ENCODE peak calls at places on chromosomes 4 and X, in nine cellular contexts. U is CD8-positive, alpha-beta memory T cell; Y is substantia nigra; P is GOT3; I is brain microvascular endothelial cell; C is cardiac fibroblast; H is RCC 7860; W is upper lobe of left lung; A is RPMI8226. K is an unnamed sample.

GRCh38 chr4:123587983-123588494 is 191.4 kb downstream of the SPRY1 start:
- DNase-seq in U (no peak), Y (no peak), P (no peak), I (peak), C (peak), H (no peak), W (no peak), A (no peak), K (peak)

GRCh38 chr4:150385606-150386005 is 196.3 kb upstream of the MAB21L2 start:
- DNase-seq in U (no peak), Y (no peak), P (peak), I (peak), C (peak), H (no peak), W (no peak), A (no peak), K (peak)

GRCh38 chr4:167111622-167112021 is 122.7 kb downstream of the SPOCK3 start:
- DNase-seq in U (no peak), Y (no peak), P (no peak), I (no peak), C (no peak), H (no peak), W (no peak), A (no peak), K (no peak)

GRCh38 chr4:17762705-17763104 is 18.7 kb downstream of the FAM184B start:
- DNase-seq in U (no peak), Y (no peak), P (no peak), I (no peak), C (peak), H (no peak), W (no peak), A (peak), K (no peak)

GRCh38 chr4:182145360-182145905 is 97.8 kb upstream of the TENM3 start:
- DNase-seq in U (no peak), Y (no peak), P (no peak), I (no peak), C (no peak), H (no peak), W (no peak), A (no peak), K (peak)

GRCh38 chr4:11343536-11343935 is 85.2 kb downstream of the HS3ST1 start:
- DNase-seq in U (no peak), Y (no peak), P (no peak), I (no peak), C (no peak), H (no peak), W (no peak), A (no peak), K (no peak)

GRCh38 chr4:142248946-142249345 is 597.2 kb downstream of the INPP4B start:
- DNase-seq in U (no peak), Y (no peak), P (no peak), I (peak), C (peak), H (no peak), W (no peak), A (no peak), K (no peak)

GRCh38 chr4:155974957-155975356 is 21.3 kb upstream of the CTSO start:
- DNase-seq in U (no peak), Y (no peak), P (no peak), I (no peak), C (no peak), H (peak), W (no peak), A (no peak), K (no peak)

GRCh38 chr4:962231-963208 is 10.8 kb downstream of the DGKQ start:
- DNase-seq in U (no peak), Y (no peak), P (no peak), I (no peak), C (no peak), H (no peak), W (peak), A (peak), K (no peak)

GRCh38 chr4:157014621-157015591 is 43.3 kb upstream of the PDGFC start:
- DNase-seq in U (no peak), Y (no peak), P (no peak), I (peak), C (peak), H (peak), W (no peak), A (peak), K (peak)

GRCh38 chrX:24676403-24677024 is 17.2 kb upstream of the POLA1 start:
- DNase-seq in U (no peak), Y (no peak), P (no peak), I (no peak), C (peak), H (no peak), W (no peak), A (peak), K (peak)

GRCh38 chr4:39062094-39062493 is at the start of gene KLHL5:
- DNase-seq in U (no peak), Y (no peak), P (no peak), I (no peak), C (no peak), H (no peak), W (no peak), A (no peak), K (no peak)

GRCh38 chr4:79217043-79217442 is 108.8 kb downstream of the NAA11 start:
- DNase-seq in U (no peak), Y (no peak), P (no peak), I (no peak), C (no peak), H (no peak), W (no peak), A (no peak), K (no peak)

GRCh38 chr4:170849969-170850368 is 760.2 kb upstream of the AADAT start:
- DNase-seq in U (no peak), Y (no peak), P (no peak), I (no peak), C (no peak), H (no peak), W (no peak), A (no peak), K (peak)

GRCh38 chrX:48046846-48047245 is 24.6 kb downstream of the ZNF630 start:
- DNase-seq in U (no peak), Y (no peak), P (no peak), I (no peak), C (no peak), H (no peak), W (no peak), A (no peak), K (no peak)

GRCh38 chrX:151505796-151506195 is 57.7 kb upstream of the PASD1 start:
- DNase-seq in U (no peak), Y (no peak), P (no peak), I (no peak), C (no peak), H (no peak), W (no peak), A (peak), K (peak)

GRCh38 chr4:48891028-48891619 is 15.4 kb downstream of the OCIAD2 start:
- DNase-seq in U (no peak), Y (no peak), P (no peak), I (no peak), C (no peak), H (no peak), W (no peak), A (no peak), K (no peak)

GRCh38 chrX:127578395-127578794 is 473.8 kb downstream of the ACTRT1 start:
- DNase-seq in U (no peak), Y (no peak), P (no peak), I (no peak), C (no peak), H (no peak), W (peak), A (no peak), K (no peak)

GRCh38 chr4:69764311-69764710 is 3.9 kb upstream of the SULT1B1 start:
- DNase-seq in U (no peak), Y (no peak), P (no peak), I (no peak), C (peak), H (no peak), W (no peak), A (no peak), K (no peak)

GRCh38 chr4:39348371-39349265 is 17.5 kb downstream of the RFC1 start:
- DNase-seq in U (no peak), Y (no peak), P (no peak), I (peak), C (peak), H (no peak), W (no peak), A (no peak), K (no peak)

GRCh38 chrX:115988825-115989224 is 181.7 kb upstream of the AGTR2 start:
- DNase-seq in U (no peak), Y (no peak), P (no peak), I (no peak), C (no peak), H (no peak), W (no peak), A (no peak), K (no peak)

GRCh38 chr4:140012688-140013087 is 141.3 kb downstream of the MAML3 start:
- DNase-seq in U (no peak), Y (no peak), P (no peak), I (peak), C (peak), H (peak), W (no peak), A (peak), K (peak)

GRCh38 chr4:122099896-122100295 is 52.2 kb upstream of the BLTP1 start:
- DNase-seq in U (no peak), Y (no peak), P (no peak), I (no peak), C (peak), H (no peak), W (no peak), A (no peak), K (no peak)

GRCh38 chr4:128177376-128177959 is 110.1 kb downstream of the PGRMC2 start:
- DNase-seq in U (no peak), Y (no peak), P (no peak), I (no peak), C (peak), H (no peak), W (no peak), A (no peak), K (peak)

GRCh38 chr4:180057891-180058643 is 2185.1 kb upstream of the TENM3 start:
- DNase-seq in U (no peak), Y (no peak), P (no peak), I (no peak), C (peak), H (no peak), W (peak), A (peak), K (peak)

GRCh38 chr4:151407466-151408379 is 1.3 kb upstream of the FHIP1A start:
- DNase-seq in U (no peak), Y (peak), P (no peak), I (no peak), C (no peak), H (no peak), W (peak), A (peak), K (peak)

GRCh38 chr4:165364452-165365080 is 14.2 kb upstream of the CPE start:
- DNase-seq in U (no peak), Y (no peak), P (no peak), I (no peak), C (peak), H (no peak), W (no peak), A (no peak), K (no peak)

GRCh38 chr4:165158762-165159161 is 46.1 kb upstream of the TMEM192 start:
- DNase-seq in U (no peak), Y (no peak), P (no peak), I (no peak), C (no peak), H (no peak), W (no peak), A (no peak), K (no peak)

GRCh38 chrX:12947545-12948235 is 27.2 kb upstream of the TMSB4X start:
- DNase-seq in U (no peak), Y (no peak), P (no peak), I (no peak), C (no peak), H (no peak), W (no peak), A (no peak), K (no peak)

GRCh38 chr4:6755088-6755753 is 27.3 kb upstream of the KIAA0232 start:
- DNase-seq in U (no peak), Y (no peak), P (no peak), I (no peak), C (no peak), H (no peak), W (peak), A (no peak), K (no peak)

GRCh38 chrX:129823115-129823514 is 20.6 kb downstream of the ZDHHC9 start:
- DNase-seq in U (peak), Y (no peak), P (no peak), I (no peak), C (peak), H (peak), W (no peak), A (peak), K (peak)

GRCh38 chr4:1870578-1871443 is at the start of gene NSD2:
- DNase-seq in U (peak), Y (peak), P (peak), I (peak), C (peak), H (peak), W (peak), A (peak), K (peak)

GRCh38 chrX:78024349-78025108 is 55.1 kb upstream of the PGAM4 start:
- DNase-seq in U (no peak), Y (no peak), P (no peak), I (no peak), C (peak), H (no peak), W (no peak), A (peak), K (peak)

GRCh38 chr4:125316781-125317525 is 2.2 kb downstream of the FAT4 start:
- DNase-seq in U (no peak), Y (no peak), P (no peak), I (peak), C (peak), H (no peak), W (peak), A (no peak), K (no peak)

GRCh38 chr4:94084155-94084554 is 123.5 kb upstream of the SMARCAD1 start:
- DNase-seq in U (no peak), Y (no peak), P (no peak), I (no peak), C (no peak), H (no peak), W (no peak), A (no peak), K (no peak)

GRCh38 chrX:102835504-102836146 is 101.4 kb upstream of the RAB40AL start:
- DNase-seq in U (no peak), Y (no peak), P (no peak), I (peak), C (peak), H (no peak), W (no peak), A (peak), K (peak)

GRCh38 chr4:87005690-87006461 is 71.1 kb downstream of the AFF1 start:
- DNase-seq in U (peak), Y (no peak), P (no peak), I (no peak), C (no peak), H (no peak), W (no peak), A (peak), K (peak)

GRCh38 chr4:149630079-149630478 is 185.6 kb downstream of the IQCM start:
- DNase-seq in U (no peak), Y (no peak), P (no peak), I (no peak), C (no peak), H (no peak), W (no peak), A (no peak), K (no peak)